ENCODE peak calls at places on chromosomes 11 and 22, in ten cellular contexts. One of them, this sample, is unnamed.

GRCh38 chr11:40338739-40339138 is 1120.7 kb downstream of the LRRC4C start:
- DNase-seq in GM23338: peak
- DNase-seq in BJ: peak
- DNase-seq in AG04449: no peak
- DNase-seq in skeletal muscle cell: peak
- DNase-seq in neuronal stem cell: no peak
- DNase-seq in AG04450: peak
- DNase-seq in Peyer's patch: no peak
- DNase-seq in endothelial cell of umbilical vein: peak
- DNase-seq in CD8-positive, alpha-beta T cell: no peak
- DNase-seq in this sample: no peak

GRCh38 chr11:33177676-33178336 is 16.5 kb upstream of the CSTF3 start:
- DNase-seq in GM23338: peak
- DNase-seq in BJ: no peak
- DNase-seq in AG04449: no peak
- DNase-seq in skeletal muscle cell: no peak
- DNase-seq in neuronal stem cell: no peak
- DNase-seq in AG04450: no peak
- DNase-seq in Peyer's patch: no peak
- DNase-seq in endothelial cell of umbilical vein: no peak
- DNase-seq in CD8-positive, alpha-beta T cell: no peak
- DNase-seq in this sample: no peak

GRCh38 chr11:76744186-76745058 is 38.7 kb upstream of the TSKU start:
- DNase-seq in GM23338: no peak
- DNase-seq in BJ: no peak
- DNase-seq in AG04449: no peak
- DNase-seq in skeletal muscle cell: no peak
- DNase-seq in neuronal stem cell: no peak
- DNase-seq in AG04450: no peak
- DNase-seq in Peyer's patch: no peak
- DNase-seq in endothelial cell of umbilical vein: no peak
- DNase-seq in CD8-positive, alpha-beta T cell: no peak
- DNase-seq in this sample: no peak

GRCh38 chr11:848988-849824 is 6.6 kb downstream of the TSPAN4 start:
- DNase-seq in GM23338: peak
- DNase-seq in BJ: no peak
- DNase-seq in AG04449: no peak
- DNase-seq in skeletal muscle cell: no peak
- DNase-seq in neuronal stem cell: no peak
- DNase-seq in AG04450: no peak
- DNase-seq in Peyer's patch: no peak
- DNase-seq in endothelial cell of umbilical vein: peak
- DNase-seq in CD8-positive, alpha-beta T cell: no peak
- DNase-seq in this sample: no peak

GRCh38 chr11:19455731-19456130 is 215.0 kb upstream of the E2F8 start:
- DNase-seq in GM23338: peak
- DNase-seq in BJ: no peak
- DNase-seq in AG04449: no peak
- DNase-seq in skeletal muscle cell: peak
- DNase-seq in neuronal stem cell: no peak
- DNase-seq in AG04450: no peak
- DNase-seq in Peyer's patch: no peak
- DNase-seq in endothelial cell of umbilical vein: no peak
- DNase-seq in CD8-positive, alpha-beta T cell: no peak
- DNase-seq in this sample: peak

GRCh38 chr11:126476256-126476970 is 120.9 kb downstream of the ST3GAL4 start:
- DNase-seq in GM23338: no peak
- DNase-seq in BJ: no peak
- DNase-seq in AG04449: no peak
- DNase-seq in skeletal muscle cell: no peak
- DNase-seq in neuronal stem cell: no peak
- DNase-seq in AG04450: no peak
- DNase-seq in Peyer's patch: no peak
- DNase-seq in endothelial cell of umbilical vein: no peak
- DNase-seq in CD8-positive, alpha-beta T cell: no peak
- DNase-seq in this sample: no peak

GRCh38 chr22:47687776-47688175 is 925.3 kb downstream of the TBC1D22A start:
- DNase-seq in GM23338: no peak
- DNase-seq in BJ: no peak
- DNase-seq in AG04449: no peak
- DNase-seq in skeletal muscle cell: no peak
- DNase-seq in neuronal stem cell: no peak
- DNase-seq in AG04450: no peak
- DNase-seq in Peyer's patch: no peak
- DNase-seq in endothelial cell of umbilical vein: no peak
- DNase-seq in CD8-positive, alpha-beta T cell: no peak
- DNase-seq in this sample: no peak

GRCh38 chr11:131691558-131692041 is 321.2 kb downstream of the NTM start:
- DNase-seq in GM23338: peak
- DNase-seq in BJ: no peak
- DNase-seq in AG04449: no peak
- DNase-seq in skeletal muscle cell: no peak
- DNase-seq in neuronal stem cell: no peak
- DNase-seq in AG04450: no peak
- DNase-seq in Peyer's patch: no peak
- DNase-seq in endothelial cell of umbilical vein: peak
- DNase-seq in CD8-positive, alpha-beta T cell: no peak
- DNase-seq in this sample: no peak

GRCh38 chr11:8102296-8102915 is 21.4 kb downstream of the TUB start:
- DNase-seq in GM23338: no peak
- DNase-seq in BJ: no peak
- DNase-seq in AG04449: no peak
- DNase-seq in skeletal muscle cell: no peak
- DNase-seq in neuronal stem cell: no peak
- DNase-seq in AG04450: no peak
- DNase-seq in Peyer's patch: no peak
- DNase-seq in endothelial cell of umbilical vein: no peak
- DNase-seq in CD8-positive, alpha-beta T cell: no peak
- DNase-seq in this sample: no peak

GRCh38 chr11:124823512-124824376 is 23.5 kb upstream of the MSANTD2 start:
- DNase-seq in GM23338: no peak
- DNase-seq in BJ: no peak
- DNase-seq in AG04449: no peak
- DNase-seq in skeletal muscle cell: no peak
- DNase-seq in neuronal stem cell: no peak
- DNase-seq in AG04450: no peak
- DNase-seq in Peyer's patch: no peak
- DNase-seq in endothelial cell of umbilical vein: no peak
- DNase-seq in CD8-positive, alpha-beta T cell: no peak
- DNase-seq in this sample: no peak

GRCh38 chr11:132064987-132065620 is 694.7 kb downstream of the NTM start:
- DNase-seq in GM23338: no peak
- DNase-seq in BJ: peak
- DNase-seq in AG04449: peak
- DNase-seq in skeletal muscle cell: peak
- DNase-seq in neuronal stem cell: no peak
- DNase-seq in AG04450: peak
- DNase-seq in Peyer's patch: no peak
- DNase-seq in endothelial cell of umbilical vein: peak
- DNase-seq in CD8-positive, alpha-beta T cell: no peak
- DNase-seq in this sample: no peak

GRCh38 chr11:133191931-133192330 is 340.4 kb downstream of the OPCML start:
- DNase-seq in GM23338: no peak
- DNase-seq in BJ: no peak
- DNase-seq in AG04449: no peak
- DNase-seq in skeletal muscle cell: no peak
- DNase-seq in neuronal stem cell: no peak
- DNase-seq in AG04450: no peak
- DNase-seq in Peyer's patch: no peak
- DNase-seq in endothelial cell of umbilical vein: no peak
- DNase-seq in CD8-positive, alpha-beta T cell: no peak
- DNase-seq in this sample: no peak

GRCh38 chr11:33696411-33696810 is 4.2 kb downstream of the C11orf91 start:
- DNase-seq in GM23338: no peak
- DNase-seq in BJ: no peak
- DNase-seq in AG04449: no peak
- DNase-seq in skeletal muscle cell: no peak
- DNase-seq in neuronal stem cell: no peak
- DNase-seq in AG04450: no peak
- DNase-seq in Peyer's patch: no peak
- DNase-seq in endothelial cell of umbilical vein: no peak
- DNase-seq in CD8-positive, alpha-beta T cell: no peak
- DNase-seq in this sample: no peak

GRCh38 chr11:45901646-45902045 is 5.4 kb downstream of the FREY1 start:
- DNase-seq in GM23338: no peak
- DNase-seq in BJ: no peak
- DNase-seq in AG04449: no peak
- DNase-seq in skeletal muscle cell: no peak
- DNase-seq in neuronal stem cell: no peak
- DNase-seq in AG04450: no peak
- DNase-seq in Peyer's patch: no peak
- DNase-seq in endothelial cell of umbilical vein: no peak
- DNase-seq in CD8-positive, alpha-beta T cell: no peak
- DNase-seq in this sample: no peak

GRCh38 chr22:38758276-38758945 is 2.6 kb upstream of the SUN2 start:
- DNase-seq in GM23338: no peak
- DNase-seq in BJ: no peak
- DNase-seq in AG04449: no peak
- DNase-seq in skeletal muscle cell: no peak
- DNase-seq in neuronal stem cell: no peak
- DNase-seq in AG04450: no peak
- DNase-seq in Peyer's patch: no peak
- DNase-seq in endothelial cell of umbilical vein: no peak
- DNase-seq in CD8-positive, alpha-beta T cell: peak
- DNase-seq in this sample: no peak

GRCh38 chr11:61671527-61671926 is 8.7 kb upstream of the DAGLA start:
- DNase-seq in GM23338: peak
- DNase-seq in BJ: no peak
- DNase-seq in AG04449: no peak
- DNase-seq in skeletal muscle cell: no peak
- DNase-seq in neuronal stem cell: no peak
- DNase-seq in AG04450: no peak
- DNase-seq in Peyer's patch: peak
- DNase-seq in endothelial cell of umbilical vein: no peak
- DNase-seq in CD8-positive, alpha-beta T cell: no peak
- DNase-seq in this sample: no peak

GRCh38 chr22:39574779-39575551 is 4.4 kb downstream of the CACNA1I start:
- DNase-seq in GM23338: no peak
- DNase-seq in BJ: peak
- DNase-seq in AG04449: peak
- DNase-seq in skeletal muscle cell: peak
- DNase-seq in neuronal stem cell: no peak
- DNase-seq in AG04450: peak
- DNase-seq in Peyer's patch: no peak
- DNase-seq in endothelial cell of umbilical vein: peak
- DNase-seq in CD8-positive, alpha-beta T cell: no peak
- DNase-seq in this sample: no peak

GRCh38 chr11:67302571-67303131 is 679 bp upstream of the SSH3 start:
- DNase-seq in GM23338: peak
- DNase-seq in BJ: no peak
- DNase-seq in AG04449: no peak
- DNase-seq in skeletal muscle cell: no peak
- DNase-seq in neuronal stem cell: no peak
- DNase-seq in AG04450: no peak
- DNase-seq in Peyer's patch: peak
- DNase-seq in endothelial cell of umbilical vein: no peak
- DNase-seq in CD8-positive, alpha-beta T cell: no peak
- DNase-seq in this sample: no peak
- H3K4me3 ChIP-seq in GM23338: peak
- H3K4me3 ChIP-seq in BJ: peak
- H3K4me3 ChIP-seq in AG04449: peak
- H3K4me3 ChIP-seq in skeletal muscle cell: peak
- H3K4me3 ChIP-seq in neuronal stem cell: no peak
- H3K4me3 ChIP-seq in AG04450: peak
- H3K4me3 ChIP-seq in Peyer's patch: peak
- H3K4me3 ChIP-seq in endothelial cell of umbilical vein: no peak
- H3K4me3 ChIP-seq in CD8-positive, alpha-beta T cell: peak
- H3K4me3 ChIP-seq in this sample: peak

GRCh38 chr11:68946416-68947090 is 34.2 kb downstream of the MRGPRD start:
- DNase-seq in GM23338: no peak
- DNase-seq in BJ: peak
- DNase-seq in AG04449: peak
- DNase-seq in skeletal muscle cell: peak
- DNase-seq in neuronal stem cell: no peak
- DNase-seq in AG04450: peak
- DNase-seq in Peyer's patch: no peak
- DNase-seq in endothelial cell of umbilical vein: peak
- DNase-seq in CD8-positive, alpha-beta T cell: no peak
- DNase-seq in this sample: no peak
- H3K4me3 ChIP-seq in GM23338: no peak
- H3K4me3 ChIP-seq in BJ: no peak
- H3K4me3 ChIP-seq in AG04449: no peak
- H3K4me3 ChIP-seq in skeletal muscle cell: no peak
- H3K4me3 ChIP-seq in neuronal stem cell: no peak
- H3K4me3 ChIP-seq in AG04450: no peak
- H3K4me3 ChIP-seq in Peyer's patch: no peak
- H3K4me3 ChIP-seq in endothelial cell of umbilical vein: no peak
- H3K4me3 ChIP-seq in CD8-positive, alpha-beta T cell: no peak
- H3K4me3 ChIP-seq in this sample: no peak

DNA sequence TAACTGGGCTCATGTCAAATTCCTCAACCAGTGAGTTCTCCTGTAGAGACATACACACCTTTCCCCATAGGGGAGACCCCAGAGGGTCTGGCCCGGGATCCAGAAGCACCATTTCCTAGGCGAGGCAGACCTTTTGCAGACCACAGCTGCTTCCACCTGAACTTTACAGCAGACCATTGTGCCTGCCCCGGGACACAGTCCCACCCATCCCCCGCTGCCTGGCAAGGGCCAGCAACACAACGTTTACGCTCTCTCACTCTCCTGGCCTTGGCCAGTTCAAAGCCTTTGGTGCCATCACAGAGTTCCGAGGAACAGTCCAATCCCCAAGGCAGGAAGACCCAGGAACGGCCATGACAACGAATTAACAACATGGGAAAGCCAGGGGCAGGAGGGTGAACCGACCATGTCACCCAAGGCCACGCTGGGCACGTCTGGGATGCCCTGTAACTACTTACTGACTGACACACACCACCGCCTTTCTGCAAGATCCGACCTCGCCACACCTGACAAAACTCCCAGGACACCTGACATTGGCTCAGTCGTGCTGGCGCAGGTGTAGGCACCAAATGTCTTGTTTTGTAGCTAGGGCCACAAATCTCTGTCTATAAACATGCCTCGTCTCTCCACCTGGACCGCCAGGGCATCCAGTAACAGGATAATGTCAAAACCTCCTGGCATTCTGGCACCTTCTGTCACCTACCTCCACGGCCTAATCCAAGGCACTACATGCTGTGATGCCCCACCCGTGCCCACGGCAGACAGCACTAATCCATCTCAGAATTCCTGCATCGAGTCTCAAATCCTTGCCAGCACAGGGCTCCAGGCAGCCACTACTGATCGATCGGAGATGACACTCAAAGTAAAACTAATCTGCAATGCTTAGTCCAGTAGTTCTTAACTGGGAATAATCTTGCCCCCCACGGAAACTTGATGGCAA is 51.3 kb downstream of the MYH9 start:
- DNase-seq in GM23338: no peak
- DNase-seq in BJ: no peak
- DNase-seq in AG04449: no peak
- DNase-seq in skeletal muscle cell: no peak
- DNase-seq in neuronal stem cell: no peak
- DNase-seq in AG04450: no peak
- DNase-seq in Peyer's patch: no peak
- DNase-seq in endothelial cell of umbilical vein: no peak
- DNase-seq in CD8-positive, alpha-beta T cell: no peak
- DNase-seq in this sample: no peak
- H3K4me3 ChIP-seq in GM23338: no peak
- H3K4me3 ChIP-seq in BJ: no peak
- H3K4me3 ChIP-seq in AG04449: no peak
- H3K4me3 ChIP-seq in skeletal muscle cell: no peak
- H3K4me3 ChIP-seq in neuronal stem cell: no peak
- H3K4me3 ChIP-seq in AG04450: no peak
- H3K4me3 ChIP-seq in Peyer's patch: no peak
- H3K4me3 ChIP-seq in endothelial cell of umbilical vein: no peak
- H3K4me3 ChIP-seq in CD8-positive, alpha-beta T cell: no peak
- H3K4me3 ChIP-seq in this sample: no peak

GRCh38 chr11:2463766-2464277 is 19.0 kb downstream of the KCNQ1 start:
- DNase-seq in GM23338: no peak
- DNase-seq in BJ: no peak
- DNase-seq in AG04449: no peak
- DNase-seq in skeletal muscle cell: no peak
- DNase-seq in neuronal stem cell: no peak
- DNase-seq in AG04450: no peak
- DNase-seq in Peyer's patch: no peak
- DNase-seq in endothelial cell of umbilical vein: no peak
- DNase-seq in CD8-positive, alpha-beta T cell: no peak
- DNase-seq in this sample: no peak
- H3K4me3 ChIP-seq in GM23338: no peak
- H3K4me3 ChIP-seq in BJ: no peak
- H3K4me3 ChIP-seq in AG04449: no peak
- H3K4me3 ChIP-seq in skeletal muscle cell: no peak
- H3K4me3 ChIP-seq in neuronal stem cell: no peak
- H3K4me3 ChIP-seq in AG04450: no peak
- H3K4me3 ChIP-seq in Peyer's patch: peak
- H3K4me3 ChIP-seq in endothelial cell of umbilical vein: no peak
- H3K4me3 ChIP-seq in CD8-positive, alpha-beta T cell: no peak
- H3K4me3 ChIP-seq in this sample: no peak

This sample was measured in NT2/D1.